ENCODE peak calls at places on chromosomes 1 and 21, in nine cellular contexts. C is MCF 10A; G is ELR; J is left cardiac atrium; Z is naive thymus-derived CD8-positive, alpha-beta T cell; Y is HFFc6; P is hippocampal formation; A is midbrain; N is T-helper 1 cell. T is an unnamed sample.

GRCh38 chr1:234763910-234764309 is 153.9 kb upstream of the IRF2BP2 start:
- DNase-seq in C (no peak), G (no peak), J (no peak), Z (no peak), Y (no peak), P (no peak), A (no peak), N (no peak), T (no peak)

GRCh38 chr1:164914208-164914607 is 355.2 kb downstream of the PBX1 start:
- DNase-seq in C (peak; percentile 42), G (no peak), J (no peak), Z (no peak), Y (peak; percentile 47), P (no peak), A (peak; percentile 25), N (no peak), T (peak; percentile 43)

GRCh38 chr1:27099904-27100796 is 54.8 kb downstream of the SLC9A1 start:
- DNase-seq in C (peak; percentile 63), G (peak; percentile 74), J (no peak), Z (no peak), Y (no peak), P (no peak), A (no peak), N (no peak), T (peak; percentile 60)

GRCh38 chr1:31848381-31848897 is 32.6 kb upstream of the SPOCD1 start:
- DNase-seq in C (no peak), G (no peak), J (no peak), Z (peak; percentile 42), Y (no peak), P (no peak), A (no peak), N (peak; percentile 72), T (no peak)

GRCh38 chr1:167233373-167233772 is 12.7 kb downstream of the POU2F1 start:
- DNase-seq in C (no peak), G (no peak), J (no peak), Z (no peak), Y (no peak), P (no peak), A (no peak), N (no peak), T (no peak)

GRCh38 chr1:247295746-247296145 is 35.9 kb downstream of the ZNF496 start:
- DNase-seq in C (no peak), G (no peak), J (no peak), Z (no peak), Y (no peak), P (no peak), A (no peak), N (no peak), T (no peak)

GRCh38 chr1:1359668-1360468 is 1.5 kb upstream of the MXRA8 start:
- DNase-seq in C (no peak), G (peak; percentile 50), J (no peak), Z (no peak), Y (peak; percentile 72), P (no peak), A (no peak), N (no peak), T (no peak)

GRCh38 chr1:77847621-77848080 is 40.8 kb upstream of the NEXN start:
- DNase-seq in C (no peak), G (no peak), J (no peak), Z (no peak), Y (no peak), P (no peak), A (no peak), N (no peak), T (no peak)

GRCh38 chr1:6220236-6220635 is 14.3 kb downstream of the RNF207 start:
- DNase-seq in C (peak; percentile 84), G (peak; percentile 37), J (no peak), Z (no peak), Y (no peak), P (no peak), A (no peak), N (no peak), T (peak; percentile 97)

GRCh38 chr1:231315887-231316286 is 21.8 kb downstream of the EXOC8 start:
- DNase-seq in C (peak; percentile 73), G (peak; percentile 63), J (peak; percentile 38), Z (peak; percentile 10), Y (no peak), P (no peak), A (no peak), N (peak; percentile 55), T (peak; percentile 35)

GRCh38 chr21:42337276-42337675 is 13.5 kb downstream of the TFF2 start:
- DNase-seq in C (no peak), G (no peak), J (no peak), Z (no peak), Y (no peak), P (no peak), A (no peak), N (no peak), T (no peak)

GRCh38 chr1:57761628-57762027 is 337.8 kb upstream of the DAB1 start:
- DNase-seq in C (no peak), G (no peak), J (no peak), Z (no peak), Y (no peak), P (no peak), A (no peak), N (no peak), T (no peak)

GRCh38 chr1:18077657-18078215 is 29.9 kb upstream of the IGSF21 start:
- DNase-seq in C (no peak), G (no peak), J (no peak), Z (no peak), Y (no peak), P (no peak), A (no peak), N (no peak), T (no peak)